ENCODE peak calls at places on chromosome 4, in ten cellular contexts. J is lung, X is AG09309, F is heart right ventricle, B is OCI-LY7, K is coronary artery, V is astrocyte of the spinal cord, P is cardiac muscle cell, R is epithelial cell of esophagus, Z is GM12864. Q is an unnamed sample.

GRCh38 chr4:21887481-21887880 is 61.1 kb downstream of the KCNIP4 start:
- DNase-seq in J (no peak), X (no peak), F (no peak), B (no peak), K (no peak), V (no peak), P (no peak), R (peak), Z (no peak), Q (no peak)

GRCh38 chr4:89243741-89244252 is 63.8 kb downstream of the GPRIN3 start:
- DNase-seq in J (no peak), X (no peak), F (no peak), B (no peak), K (no peak), V (no peak), P (no peak), R (no peak), Z (no peak), Q (no peak)

GRCh38 chr4:37629713-37630112 is 56.5 kb downstream of the RELL1 start:
- DNase-seq in J (no peak), X (no peak), F (no peak), B (no peak), K (no peak), V (no peak), P (no peak), R (no peak), Z (no peak), Q (no peak)

GRCh38 chr4:140595065-140595464 is 26.3 kb upstream of the UCP1 start:
- DNase-seq in J (no peak), X (no peak), F (no peak), B (peak), K (no peak), V (no peak), P (peak), R (peak), Z (peak), Q (peak)

GRCh38 chr4:183097251-183098079 is 1.6 kb upstream of the WWC2 start:
- DNase-seq in J (no peak), X (no peak), F (peak), B (no peak), K (no peak), V (peak), P (peak), R (no peak), Z (no peak), Q (no peak)

GRCh38 chr4:35052546-35052945 is 1191.8 kb downstream of the ARAP2 start:
- DNase-seq in J (no peak), X (no peak), F (no peak), B (no peak), K (no peak), V (no peak), P (no peak), R (no peak), Z (no peak), Q (no peak)

GRCh38 chr4:675980-676870 is 1.9 kb downstream of the MYL5 start:
- DNase-seq in J (no peak), X (no peak), F (no peak), B (peak), K (no peak), V (no peak), P (no peak), R (no peak), Z (peak), Q (peak)

GRCh38 chr4:73831569-73831968 is 4.9 kb upstream of the CXCL6 start:
- DNase-seq in J (no peak), X (no peak), F (no peak), B (no peak), K (no peak), V (peak), P (peak), R (no peak), Z (no peak), Q (no peak)

GRCh38 chr4:122224348-122224747 is 72.2 kb downstream of the BLTP1 start:
- DNase-seq in J (no peak), X (no peak), F (peak), B (peak), K (no peak), V (peak), P (peak), R (peak), Z (no peak), Q (peak)

DNA sequence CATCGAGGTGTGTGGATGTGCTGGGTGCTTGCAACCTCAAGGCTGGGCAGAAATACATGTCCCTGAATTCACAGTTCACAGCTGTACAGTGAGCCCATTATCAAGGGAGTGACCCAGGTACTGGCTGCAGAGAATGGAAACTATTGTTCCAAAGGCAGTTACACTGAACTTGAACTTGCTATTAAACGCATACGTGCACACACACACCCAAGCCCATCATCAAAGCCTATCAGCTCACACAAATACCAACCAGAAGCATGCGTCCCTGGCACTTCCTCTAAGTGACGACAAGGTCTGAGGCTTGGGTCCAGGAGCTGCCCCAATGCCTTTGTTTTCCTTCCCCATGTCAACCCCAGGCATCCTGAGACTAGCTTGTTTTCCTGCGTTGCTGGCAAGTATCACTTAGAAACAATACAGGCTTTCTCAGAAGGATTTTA is 88.6 kb downstream of the IRF2 start:
- DNase-seq in J (no peak), X (no peak), F (peak), B (no peak), K (no peak), V (no peak), P (no peak), R (no peak), Z (no peak), Q (no peak)
- H3K4me3 ChIP-seq in J (no peak), X (no peak), F (no peak), B (no peak), K (no peak), V (no peak), P (no peak), R (no peak), Z (no peak), Q (no peak)

GRCh38 chr4:40924793-40925117 is 175.0 kb downstream of the NSUN7 start:
- DNase-seq in J (no peak), X (no peak), F (no peak), B (no peak), K (no peak), V (no peak), P (no peak), R (no peak), Z (no peak), Q (no peak)
- TF ChIP-seq CTCF in J (no peak), X (no peak), F (no peak), B (peak), K (no peak), V (no peak), P (no peak), R (no peak), Z (no peak), Q (no peak)

GRCh38 chr4:81032174-81032551 is 1.7 kb downstream of the BMP3 start:
- DNase-seq in J (no peak), X (no peak), F (no peak), B (peak), K (no peak), V (no peak), P (no peak), R (no peak), Z (no peak), Q (no peak)
- H3K4me3 ChIP-seq in J (no peak), X (no peak), F (no peak), B (peak), K (no peak), V (no peak), P (no peak), R (no peak), Z (no peak), Q (no peak)

GRCh38 chr4:108937066-108937465 is 174.2 kb upstream of the ETNPPL start:
- DNase-seq in J (no peak), X (no peak), F (no peak), B (no peak), K (no peak), V (no peak), P (no peak), R (no peak), Z (no peak), Q (no peak)
- TF ChIP-seq CTCF in J (no peak), X (no peak), F (no peak), B (no peak), K (no peak), V (no peak), P (no peak), R (no peak), Z (no peak), Q (no peak)

GRCh38 chr4:113979973-113980615 is 647 bp upstream of the ARSJ start:
- DNase-seq in J (no peak), X (no peak), F (no peak), B (no peak), K (no peak), V (peak), P (peak), R (no peak), Z (no peak), Q (no peak)

GRCh38 chr4:113978105-113978504 is 1.3 kb downstream of the ARSJ start:
- DNase-seq in J (no peak), X (no peak), F (no peak), B (no peak), K (no peak), V (peak), P (no peak), R (no peak), Z (no peak), Q (no peak)

GRCh38 chr4:113978561-113979156 is 788 bp downstream of the ARSJ start:
- DNase-seq in J (no peak), X (no peak), F (no peak), B (no peak), K (peak), V (peak), P (peak), R (peak), Z (no peak), Q (no peak)

GRCh38 chr4:113976937-113977855 is 2.3 kb downstream of the ARSJ start:
- DNase-seq in J (no peak), X (no peak), F (no peak), B (no peak), K (no peak), V (peak), P (peak), R (no peak), Z (no peak), Q (no peak)

DNA sequence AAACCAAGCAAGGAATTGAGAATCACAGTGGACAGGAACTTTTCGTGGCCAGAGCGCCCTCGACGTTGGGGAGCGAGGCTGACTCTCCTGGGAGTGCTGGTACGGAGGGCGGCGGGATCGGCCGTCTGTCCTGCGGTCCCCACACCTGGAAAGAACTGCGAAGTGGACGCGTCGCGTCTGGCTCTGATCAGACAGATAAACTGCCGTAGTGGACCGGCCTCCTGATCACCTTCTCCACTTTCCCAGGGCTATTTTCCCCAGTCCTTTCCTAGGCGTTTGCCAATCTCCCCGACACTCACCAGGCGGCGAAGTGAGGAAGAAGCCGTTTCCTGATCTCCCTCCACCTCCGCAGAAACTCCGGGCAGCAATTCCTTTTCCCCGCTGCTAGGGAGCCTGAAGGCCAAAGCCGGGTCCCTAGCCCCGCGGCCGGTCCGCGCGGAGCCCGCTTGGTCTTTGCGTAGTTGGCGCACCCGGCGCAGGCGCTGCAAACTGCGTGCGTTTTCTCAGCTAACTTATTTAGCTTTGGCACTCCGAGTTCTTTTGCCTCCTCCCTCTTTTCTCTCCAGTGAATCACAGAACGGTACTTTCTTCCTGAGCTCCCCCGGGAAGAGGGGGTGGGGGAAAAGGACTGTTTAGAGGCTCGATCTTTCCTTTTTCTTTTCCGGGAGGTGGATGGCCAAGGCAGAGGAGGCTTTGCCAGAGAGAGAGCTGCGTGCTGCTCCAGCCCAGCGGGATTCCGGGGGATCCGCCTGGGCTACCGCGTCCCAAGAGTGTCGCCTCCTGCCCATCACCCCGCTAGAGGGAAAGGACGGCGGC is at the start of gene ARSJ:
- DNase-seq in J (peak), X (peak), F (peak), B (no peak), K (peak), V (peak), P (peak), R (peak), Z (no peak), Q (peak)
- H3K4me3 ChIP-seq in J (peak), X (peak), F (peak), B (no peak), K (peak), V (peak), P (peak), R (peak), Z (no peak), Q (peak)

GRCh38 chr4:134780244-134780643 is 578.7 kb upstream of the PABPC4L start:
- DNase-seq in J (no peak), X (no peak), F (no peak), B (no peak), K (no peak), V (no peak), P (no peak), R (no peak), Z (no peak), Q (no peak)

GRCh38 chr4:134773497-134774000 is 572.0 kb upstream of the PABPC4L start:
- DNase-seq in J (no peak), X (no peak), F (no peak), B (no peak), K (no peak), V (no peak), P (no peak), R (no peak), Z (no peak), Q (no peak)

GRCh38 chr4:134777626-134778025 is 576.0 kb upstream of the PABPC4L start:
- DNase-seq in J (no peak), X (no peak), F (no peak), B (no peak), K (no peak), V (peak), P (peak), R (peak), Z (no peak), Q (no peak)
- TF ChIP-seq CTCF in J (no peak), X (no peak), F (peak), B (no peak), K (no peak), V (peak), P (no peak), R (peak), Z (no peak), Q (no peak)

GRCh38 chr4:2363056-2363719 is 55.3 kb downstream of the ZFYVE28 start:
- DNase-seq in J (no peak), X (no peak), F (no peak), B (no peak), K (peak), V (no peak), P (no peak), R (no peak), Z (no peak), Q (no peak)

GRCh38 chr4:2365913-2366210 is 52.6 kb downstream of the ZFYVE28 start:
- DNase-seq in J (no peak), X (no peak), F (no peak), B (no peak), K (no peak), V (no peak), P (no peak), R (no peak), Z (no peak), Q (no peak)

GRCh38 chr4:2363951-2364653 is 54.3 kb downstream of the ZFYVE28 start:
- DNase-seq in J (no peak), X (no peak), F (no peak), B (no peak), K (peak), V (no peak), P (no peak), R (no peak), Z (no peak), Q (no peak)

GRCh38 chr4:2365054-2365912 is 53.2 kb downstream of the ZFYVE28 start:
- DNase-seq in J (no peak), X (no peak), F (no peak), B (no peak), K (peak), V (no peak), P (no peak), R (no peak), Z (no peak), Q (no peak)

DNA sequence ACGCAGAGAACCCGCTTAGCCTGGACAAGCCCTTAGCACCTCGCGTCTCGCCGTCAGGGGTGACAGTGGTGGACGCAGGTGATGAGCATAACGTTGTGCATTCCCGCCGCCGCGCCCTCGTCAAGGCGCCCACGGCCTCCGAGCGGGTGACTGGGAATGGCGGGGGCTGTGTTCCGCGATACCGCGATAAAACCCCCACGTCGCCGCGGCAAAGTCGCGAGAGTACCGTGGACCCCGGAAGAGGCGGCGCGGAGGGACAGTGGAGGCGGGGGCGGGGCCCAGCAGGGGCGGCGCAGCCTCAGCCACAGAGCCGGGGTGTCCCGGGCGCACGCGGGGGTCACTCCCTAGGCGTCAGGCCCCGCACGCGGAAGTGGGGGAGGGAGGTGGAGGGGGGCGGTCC is 53.8 kb downstream of the ZFYVE28 start:
- DNase-seq in J (no peak), X (no peak), F (peak), B (no peak), K (peak), V (peak), P (peak), R (peak), Z (no peak), Q (no peak)
- H3K4me3 ChIP-seq in J (peak), X (peak), F (peak), B (no peak), K (peak), V (peak), P (no peak), R (peak), Z (no peak), Q (no peak)

GRCh38 chr4:82901129-82901718 is 689 bp downstream of the THAP9 start:
- DNase-seq in J (no peak), X (no peak), F (no peak), B (no peak), K (no peak), V (no peak), P (no peak), R (no peak), Z (no peak), Q (no peak)
- TF ChIP-seq CTCF in J (no peak), X (no peak), F (peak), B (no peak), K (no peak), V (no peak), P (no peak), R (no peak), Z (no peak), Q (no peak)